ENCODE peak calls at places on chromosomes 4 and X, in six cellular contexts. U is upper lobe of left lung, X is SK-N-SH, V is GM12878, G is sigmoid colon, W is suprapubic skin. H is an unnamed sample. For H3K36me3, the result is how much of the 10 kb centered on the place peaks cover.

GRCh38 chr4:150578745-150579470 is 3.0 kb upstream of the MAB21L2 start:
- DNase-seq in U (no peak), X (no peak), V (no peak), G (peak), W (no peak), H (no peak)

GRCh38 chr4:121696140-121696640 is 590 bp downstream of the ANXA5 start:
- DNase-seq in U (peak), X (peak), V (no peak), G (peak), W (peak), H (peak)

GRCh38 chr4:20151436-20151835 is 100.3 kb upstream of the SLIT2 start:
- DNase-seq in U (no peak), X (no peak), V (no peak), G (no peak), W (no peak), H (no peak)

GRCh38 chrX:10159069-10159468 is 2.3 kb downstream of the CLCN4 start:
- DNase-seq in U (no peak), X (peak), V (no peak), G (no peak), W (no peak), H (no peak)

GRCh38 chrX:53263597-53264094 is 17.7 kb downstream of the IQSEC2 start:
- DNase-seq in U (no peak), X (no peak), V (no peak), G (no peak), W (no peak), H (no peak)

GRCh38 chrX:9153299-9153698 is 119.4 kb upstream of the FAM9B start:
- DNase-seq in U (no peak), X (no peak), V (no peak), G (no peak), W (no peak), H (no peak)

GRCh38 chrX:143363419-143363818 is 153.9 kb downstream of the SPANXN3 start:
- DNase-seq in U (no peak), X (no peak), V (no peak), G (no peak), W (no peak), H (no peak)

GRCh38 chrX:66021758-66022741 is 17.8 kb downstream of the VSIG4 start:
- DNase-seq in U (no peak), X (no peak), V (no peak), G (no peak), W (no peak), H (no peak)

GRCh38 chr4:144562019-144562740 is 83.8 kb upstream of the HHIP start:
- DNase-seq in U (no peak), X (no peak), V (no peak), G (no peak), W (no peak), H (no peak)

GRCh38 chr4:84503495-84504437 is 4.7 kb upstream of the NKX6-1 start:
- DNase-seq in U (no peak), X (peak), V (no peak), G (no peak), W (no peak), H (no peak)

GRCh38 chr4:8886625-8887406 is 15.2 kb upstream of the HMX1 start:
- DNase-seq in U (no peak), X (no peak), V (no peak), G (no peak), W (no peak), H (no peak)

GRCh38 chrX:13932416-13932815 is 97.3 kb downstream of the GEMIN8 start:
- DNase-seq in U (no peak), X (no peak), V (no peak), G (no peak), W (no peak), H (no peak)

GRCh38 chrX:46251755-46252154 is 293.5 kb downstream of the ZNF674 start:
- DNase-seq in U (no peak), X (no peak), V (no peak), G (no peak), W (no peak), H (no peak)

GRCh38 chr4:178462710-178463109 is 1020.5 kb upstream of the AGA start:
- DNase-seq in U (no peak), X (no peak), V (no peak), G (no peak), W (no peak), H (no peak)

GRCh38 chrX:17944833-17945497 is 83.9 kb upstream of the RAI2 start:
- DNase-seq in U (no peak), X (peak), V (no peak), G (no peak), W (no peak), H (no peak)

GRCh38 chr4:6986067-6986780 is 56.9 kb upstream of the TADA2B start:
- DNase-seq in U (no peak), X (peak), V (no peak), G (peak), W (no peak), H (no peak)

GRCh38 chr4:83618431-83618830 is 82.5 kb downstream of the GPAT3 start:
- DNase-seq in U (no peak), X (no peak), V (no peak), G (no peak), W (no peak), H (peak)

GRCh38 chr4:7826176-7826908 is 113.3 kb downstream of the AFAP1 start:
- DNase-seq in U (no peak), X (no peak), V (no peak), G (peak), W (no peak), H (no peak)

GRCh38 chr4:32985256-32985655 is 2265.1 kb downstream of the PCDH7 start:
- DNase-seq in U (no peak), X (no peak), V (no peak), G (no peak), W (no peak), H (no peak)

GRCh38 chrX:477441-478012 is 90.8 kb upstream of the PPP2R3B start:
- DNase-seq in U (no peak), X (no peak), V (no peak), G (peak), W (no peak), H (no peak)

GRCh38 chr4:121697626-121698025 is 846 bp upstream of the ANXA5 start:
- DNase-seq in U (no peak), X (no peak), V (no peak), G (no peak), W (no peak), H (no peak)

GRCh38 chrX:67787196-67787595 is 243.4 kb downstream of the AR start:
- DNase-seq in U (no peak), X (no peak), V (no peak), G (no peak), W (no peak), H (no peak)

GRCh38 chr4:174826660-174827059 is 2.4 kb downstream of the GLRA3 start:
- DNase-seq in U (no peak), X (no peak), V (no peak), G (no peak), W (no peak), H (no peak)

GRCh38 chr4:122542411-122543236 is 78.2 kb downstream of the IL21 start:
- DNase-seq in U (no peak), X (no peak), V (peak), G (no peak), W (no peak), H (no peak)

GRCh38 chrX:70293621-70294020 is 3.7 kb downstream of the KIF4A start:
- DNase-seq in U (no peak), X (no peak), V (no peak), G (no peak), W (no peak), H (no peak)

DNA sequence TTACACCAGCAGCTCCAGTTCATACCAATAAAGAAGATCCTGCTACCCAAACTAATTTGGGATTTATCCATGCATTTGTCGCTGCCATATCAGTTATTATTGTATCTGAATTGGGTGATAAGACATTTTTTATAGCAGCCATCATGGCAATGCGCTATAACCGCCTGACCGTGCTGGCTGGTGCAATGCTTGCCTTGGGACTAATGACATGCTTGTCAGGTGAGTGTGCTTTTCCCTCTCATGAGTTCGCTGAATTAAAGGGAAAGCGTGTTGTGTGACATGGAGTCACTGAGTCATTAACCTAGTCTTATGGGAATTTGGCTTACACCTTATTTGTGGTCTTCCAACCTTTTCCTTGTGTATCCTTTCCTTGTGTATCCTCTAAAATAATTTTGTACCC is 15.9 kb downstream of the TMEM165 start:
- DNase-seq in U (no peak), X (no peak), V (no peak), G (no peak), W (no peak), H (no peak)
- H3K36me3 ChIP-seq in U (under half), X (half or more), V (under half), G (under half), W (under half), H (under half)

GRCh38 chr4:38669233-38669632 is 5.2 kb downstream of the KLF3 start:
- DNase-seq in U (peak), X (no peak), V (no peak), G (no peak), W (no peak), H (no peak)
- TF ChIP-seq EP300 in U (no peak), X (no peak), V (no peak), G (no peak), W (no peak), H (no peak)

GRCh38 chr4:99467908-99468307 is 32.8 kb upstream of the ADH7 start:
- DNase-seq in U (no peak), X (no peak), V (no peak), G (no peak), W (no peak), H (no peak)
- H3K36me3 ChIP-seq in U (under half), X (under half), V (under half), G (under half), W (under half), H (under half)

DNA sequence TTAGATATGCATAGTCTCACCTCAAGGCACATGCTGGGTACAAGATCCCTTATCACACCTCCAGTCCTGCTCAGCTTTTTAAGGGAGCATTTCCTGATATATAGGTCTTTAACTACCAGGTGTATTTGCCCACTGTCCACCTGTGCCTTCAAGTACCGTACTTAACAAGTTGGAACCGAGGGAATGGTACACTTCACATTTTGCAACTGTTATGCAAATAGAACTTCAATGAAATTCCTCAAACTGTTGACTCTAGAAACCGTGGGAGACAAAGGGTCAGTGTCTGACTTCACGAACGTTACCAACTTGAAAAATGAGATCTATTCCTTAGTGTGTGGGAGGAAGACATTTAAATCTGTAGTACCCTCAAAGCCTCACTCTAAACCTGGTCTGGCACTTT is 5.2 kb downstream of the TRIM2 start:
- DNase-seq in U (no peak), X (no peak), V (no peak), G (no peak), W (no peak), H (no peak)
- TF ChIP-seq EP300 in U (no peak), X (no peak), V (no peak), G (no peak), W (no peak), H (no peak)

GRCh38 chr4:105192910-105193309 is 46.2 kb downstream of the TET2 start:
- DNase-seq in U (no peak), X (no peak), V (no peak), G (no peak), W (no peak), H (no peak)

GRCh38 chr4:105196523-105197145 is 50.0 kb downstream of the TET2 start:
- DNase-seq in U (no peak), X (no peak), V (peak), G (no peak), W (no peak), H (no peak)

GRCh38 chr4:105191621-105192210 is 45.0 kb downstream of the TET2 start:
- DNase-seq in U (no peak), X (no peak), V (peak), G (no peak), W (no peak), H (no peak)

GRCh38 chr4:105192474-105192873 is 45.8 kb downstream of the TET2 start:
- DNase-seq in U (no peak), X (no peak), V (no peak), G (no peak), W (no peak), H (no peak)

DNA sequence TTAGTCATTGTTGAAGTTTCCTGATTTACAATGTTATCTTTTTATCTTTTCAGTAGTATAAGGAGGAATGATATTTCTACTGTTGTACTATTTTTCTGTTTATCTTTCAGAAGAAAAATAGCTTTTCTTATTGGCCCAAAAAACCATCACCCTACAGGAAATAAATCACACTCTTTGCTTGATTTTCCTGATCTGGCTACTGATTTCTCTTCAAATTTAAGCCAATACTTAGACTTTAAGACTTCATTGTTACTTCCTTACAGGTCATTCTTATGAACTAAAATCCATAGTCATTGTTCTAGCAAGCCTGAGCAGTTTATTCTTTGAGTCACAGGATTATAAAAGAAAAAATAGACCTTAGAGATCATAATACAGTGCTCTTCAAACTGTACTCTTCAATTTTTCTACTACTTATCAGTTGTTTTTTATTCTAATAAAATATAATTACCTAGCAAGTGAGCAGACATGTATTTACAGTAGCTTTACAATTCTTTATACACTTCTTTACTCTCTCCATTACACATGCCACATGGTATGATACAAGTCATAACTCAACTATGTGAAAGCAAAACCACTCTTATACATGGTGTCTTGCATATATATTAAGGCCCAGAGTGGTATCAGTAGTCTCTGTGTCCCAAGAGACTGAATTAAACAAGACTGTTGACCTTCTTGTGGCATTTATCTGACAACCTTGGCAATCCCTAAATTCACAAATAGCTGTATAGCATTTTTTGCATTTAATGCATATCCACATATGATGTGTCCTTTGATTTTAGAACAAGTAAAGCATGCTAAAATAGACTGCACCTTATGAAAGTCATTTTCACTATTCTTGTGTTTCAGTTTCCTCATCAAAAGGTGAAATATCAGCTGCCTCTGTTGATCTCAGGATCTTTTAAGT is 47.9 kb downstream of the TET2 start:
- DNase-seq in U (no peak), X (no peak), V (peak), G (no peak), W (no peak), H (no peak)
- H3K36me3 ChIP-seq in U (under half), X (under half), V (under half), G (under half), W (under half), H (under half)

GRCh38 chrX:118000518-118000917 is 116.1 kb downstream of the KLHL13 start:
- DNase-seq in U (no peak), X (no peak), V (no peak), G (no peak), W (no peak), H (no peak)

GRCh38 chrX:117995378-117995777 is 121.2 kb downstream of the KLHL13 start:
- DNase-seq in U (no peak), X (no peak), V (no peak), G (no peak), W (no peak), H (no peak)

GRCh38 chrX:117996408-117996807 is 120.2 kb downstream of the KLHL13 start:
- DNase-seq in U (no peak), X (no peak), V (no peak), G (no peak), W (no peak), H (no peak)

GRCh38 chrX:117996918-117997480 is 119.6 kb downstream of the KLHL13 start:
- DNase-seq in U (no peak), X (peak), V (no peak), G (no peak), W (no peak), H (no peak)

DNA sequence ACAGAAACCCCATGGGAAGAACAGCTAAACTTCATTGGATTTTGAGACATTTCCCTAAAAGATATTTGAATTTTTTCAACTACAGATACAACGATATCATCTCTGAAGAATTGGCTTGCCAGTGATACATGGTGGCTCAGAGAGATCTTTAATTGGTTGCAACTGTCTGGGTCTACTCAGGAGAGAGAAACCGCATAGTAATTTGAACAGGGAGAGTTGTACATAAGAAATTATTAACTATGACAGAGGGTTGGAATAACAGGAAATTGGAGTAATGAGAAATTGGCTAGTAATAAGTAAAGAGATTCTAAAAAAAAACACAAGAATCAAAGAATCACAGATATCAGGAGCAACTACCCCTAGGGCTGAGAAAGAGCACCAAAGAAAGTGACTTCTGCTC is 118.4 kb downstream of the KLHL13 start:
- DNase-seq in U (no peak), X (no peak), V (no peak), G (no peak), W (no peak), H (no peak)
- TF ChIP-seq EP300 in U (no peak), X (no peak), V (no peak), G (no peak), W (no peak), H (no peak)

H was measured in transverse colon.